ENCODE peak calls at places on chromosome 16, in four cellular contexts. One of them, this sample, is unnamed. For H3K4me1, the result is how much of the 10 kb centered on the place peaks cover.

GRCh38 chr16:84159800-84160199 is 14.7 kb downstream of the DNAAF1 start:
- DNase-seq in left ventricle myocardium inferior: no peak
- DNase-seq in tibial artery: no peak
- DNase-seq in cardiac muscle cell: no peak
- DNase-seq in this sample: no peak

GRCh38 chr16:10575506-10576130 is 4.8 kb downstream of the EMP2 start:
- DNase-seq in tibial artery: no peak
- DNase-seq in left ventricle myocardium inferior: no peak
- DNase-seq in cardiac muscle cell: peak
- DNase-seq in this sample: no peak

GRCh38 chr16:57609541-57610401 is 18.7 kb upstream of the ADGRG1 start:
- DNase-seq in tibial artery: no peak
- DNase-seq in left ventricle myocardium inferior: no peak
- DNase-seq in cardiac muscle cell: peak
- DNase-seq in this sample: no peak

GRCh38 chr16:31099860-31100638 is 5.5 kb upstream of the VKORC1 start:
- DNase-seq in cardiac muscle cell: peak
- DNase-seq in tibial artery: no peak
- DNase-seq in left ventricle myocardium inferior: no peak
- DNase-seq in this sample: no peak

GRCh38 chr16:363110-364090 is 6.9 kb downstream of the MRPL28 start:
- DNase-seq in left ventricle myocardium inferior: no peak
- DNase-seq in tibial artery: no peak
- DNase-seq in cardiac muscle cell: no peak
- DNase-seq in this sample: no peak

GRCh38 chr16:10895053-10895946 is 18.3 kb downstream of the CIITA start:
- DNase-seq in tibial artery: no peak
- DNase-seq in cardiac muscle cell: peak
- DNase-seq in left ventricle myocardium inferior: peak
- DNase-seq in this sample: peak

GRCh38 chr16:11407047-11407982 is 62.1 kb downstream of the RMI2 start:
- DNase-seq in left ventricle myocardium inferior: no peak
- DNase-seq in cardiac muscle cell: peak
- DNase-seq in tibial artery: peak
- DNase-seq in this sample: no peak

GRCh38 chr16:85724126-85724879 is 26.6 kb downstream of the C16orf74 start:
- DNase-seq in left ventricle myocardium inferior: no peak
- DNase-seq in cardiac muscle cell: no peak
- DNase-seq in tibial artery: no peak
- DNase-seq in this sample: no peak

GRCh38 chr16:15435216-15435864 is 952 bp downstream of the BMERB1 start:
- DNase-seq in cardiac muscle cell: no peak
- DNase-seq in left ventricle myocardium inferior: no peak
- DNase-seq in tibial artery: no peak
- DNase-seq in this sample: no peak

GRCh38 chr16:78444-79145 is 570 bp downstream of the MPG start:
- DNase-seq in left ventricle myocardium inferior: peak
- DNase-seq in cardiac muscle cell: peak
- DNase-seq in tibial artery: no peak
- DNase-seq in this sample: no peak

GRCh38 chr16:72311426-72311825 is 139.5 kb upstream of the PMFBP1 start:
- DNase-seq in tibial artery: no peak
- DNase-seq in left ventricle myocardium inferior: no peak
- DNase-seq in cardiac muscle cell: peak
- DNase-seq in this sample: no peak

GRCh38 chr16:57352636-57353047 is 5.9 kb upstream of the CCL22 start:
- DNase-seq in left ventricle myocardium inferior: no peak
- DNase-seq in tibial artery: no peak
- DNase-seq in cardiac muscle cell: no peak
- DNase-seq in this sample: no peak

GRCh38 chr16:23857256-23857891 is 21.6 kb downstream of the PRKCB start:
- DNase-seq in tibial artery: no peak
- DNase-seq in cardiac muscle cell: no peak
- DNase-seq in left ventricle myocardium inferior: no peak
- DNase-seq in this sample: no peak

GRCh38 chr16:85926370-85926769 is 27.4 kb downstream of the IRF8 start:
- DNase-seq in cardiac muscle cell: no peak
- DNase-seq in tibial artery: no peak
- DNase-seq in left ventricle myocardium inferior: no peak
- DNase-seq in this sample: no peak

GRCh38 chr16:85593503-85594195 is 19.5 kb upstream of the GSE1 start:
- DNase-seq in cardiac muscle cell: no peak
- DNase-seq in tibial artery: no peak
- DNase-seq in left ventricle myocardium inferior: no peak
- DNase-seq in this sample: no peak

GRCh38 chr16:67446968-67447507 is 16.1 kb downstream of the HSD11B2 start:
- DNase-seq in left ventricle myocardium inferior: no peak
- DNase-seq in cardiac muscle cell: no peak
- DNase-seq in tibial artery: no peak
- DNase-seq in this sample: no peak

GRCh38 chr16:4059969-4060368 is 56.3 kb downstream of the ADCY9 start:
- DNase-seq in cardiac muscle cell: peak
- DNase-seq in tibial artery: no peak
- DNase-seq in left ventricle myocardium inferior: no peak
- DNase-seq in this sample: no peak

GRCh38 chr16:76193851-76194620 is 83.2 kb upstream of the CNTNAP4 start:
- DNase-seq in cardiac muscle cell: peak
- DNase-seq in tibial artery: no peak
- DNase-seq in left ventricle myocardium inferior: no peak
- DNase-seq in this sample: no peak

GRCh38 chr16:77825196-77825595 is 36.8 kb downstream of the VAT1L start:
- DNase-seq in tibial artery: no peak
- DNase-seq in cardiac muscle cell: no peak
- DNase-seq in left ventricle myocardium inferior: no peak
- DNase-seq in this sample: no peak

GRCh38 chr16:57277586-57277985 is 6.9 kb downstream of the PLLP start:
- DNase-seq in tibial artery: no peak
- DNase-seq in cardiac muscle cell: peak
- DNase-seq in left ventricle myocardium inferior: no peak
- DNase-seq in this sample: peak

GRCh38 chr16:67966549-67967182 is 1.8 kb downstream of the SLC12A4 start:
- DNase-seq in cardiac muscle cell: peak
- DNase-seq in tibial artery: no peak
- DNase-seq in left ventricle myocardium inferior: no peak
- DNase-seq in this sample: peak

GRCh38 chr16:15451098-15451731 is 16.8 kb downstream of the BMERB1 start:
- DNase-seq in tibial artery: no peak
- DNase-seq in cardiac muscle cell: no peak
- DNase-seq in left ventricle myocardium inferior: no peak
- DNase-seq in this sample: no peak

GRCh38 chr16:66604376-66605176 is at the start of gene CMTM3:
- DNase-seq in tibial artery: peak
- DNase-seq in left ventricle myocardium inferior: peak
- DNase-seq in cardiac muscle cell: peak
- DNase-seq in this sample: peak

GRCh38 chr16:66359012-66359411 is 7.5 kb upstream of the CDH5 start:
- DNase-seq in left ventricle myocardium inferior: no peak
- DNase-seq in tibial artery: no peak
- DNase-seq in cardiac muscle cell: peak
- DNase-seq in this sample: no peak

GRCh38 chr16:30951785-30952184 is 2.9 kb downstream of the ORAI3 start:
- DNase-seq in tibial artery: peak
- DNase-seq in cardiac muscle cell: peak
- DNase-seq in left ventricle myocardium inferior: peak
- DNase-seq in this sample: peak

GRCh38 chr16:77090062-77090461 is 100.9 kb upstream of the MON1B start:
- DNase-seq in cardiac muscle cell: peak
- DNase-seq in tibial artery: no peak
- DNase-seq in left ventricle myocardium inferior: no peak
- DNase-seq in this sample: no peak

GRCh38 chr16:57504491-57504890 is 18.2 kb upstream of the DOK4 start:
- DNase-seq in cardiac muscle cell: no peak
- DNase-seq in tibial artery: no peak
- DNase-seq in left ventricle myocardium inferior: no peak
- DNase-seq in this sample: no peak

GRCh38 chr16:15509593-15510520 is 75.5 kb downstream of the BMERB1 start:
- DNase-seq in cardiac muscle cell: peak
- DNase-seq in tibial artery: no peak
- DNase-seq in left ventricle myocardium inferior: no peak
- DNase-seq in this sample: no peak

GRCh38 chr16:20064931-20065330 is 8.8 kb downstream of the GPR139 start:
- DNase-seq in left ventricle myocardium inferior: no peak
- DNase-seq in tibial artery: no peak
- DNase-seq in cardiac muscle cell: peak
- DNase-seq in this sample: no peak

GRCh38 chr16:66294507-66294906 is 72.0 kb upstream of the CDH5 start:
- DNase-seq in left ventricle myocardium inferior: no peak
- DNase-seq in cardiac muscle cell: no peak
- DNase-seq in tibial artery: no peak
- DNase-seq in this sample: no peak

GRCh38 chr16:66359811-66360608 is 6.5 kb upstream of the CDH5 start:
- DNase-seq in cardiac muscle cell: peak
- DNase-seq in tibial artery: no peak
- DNase-seq in left ventricle myocardium inferior: peak
- DNase-seq in this sample: no peak

GRCh38 chr16:87725596-87726235 is 40.1 kb downstream of the KLHDC4 start:
- DNase-seq in cardiac muscle cell: peak
- DNase-seq in left ventricle myocardium inferior: no peak
- DNase-seq in tibial artery: no peak
- DNase-seq in this sample: no peak

GRCh38 chr16:27408602-27409031 is 6.6 kb downstream of the IL21R start:
- DNase-seq in left ventricle myocardium inferior: no peak
- DNase-seq in cardiac muscle cell: no peak
- DNase-seq in tibial artery: no peak
- DNase-seq in this sample: no peak

GRCh38 chr16:1740234-1740633 is 31.1 kb downstream of the NME3 start:
- DNase-seq in tibial artery: no peak
- DNase-seq in cardiac muscle cell: no peak
- DNase-seq in left ventricle myocardium inferior: no peak
- DNase-seq in this sample: no peak

GRCh38 chr16:6027733-6028132 is 930.1 kb upstream of the EEF2KMT start:
- DNase-seq in left ventricle myocardium inferior: no peak
- DNase-seq in tibial artery: no peak
- DNase-seq in cardiac muscle cell: no peak
- DNase-seq in this sample: no peak

GRCh38 chr16:2835638-2836493 is 5.8 kb downstream of the ZG16B start:
- DNase-seq in left ventricle myocardium inferior: no peak
- DNase-seq in cardiac muscle cell: peak
- DNase-seq in tibial artery: no peak
- DNase-seq in this sample: peak

GRCh38 chr16:23570992-23571632 is 13.6 kb downstream of the UBFD1 start:
- DNase-seq in left ventricle myocardium inferior: no peak
- DNase-seq in tibial artery: peak
- DNase-seq in cardiac muscle cell: no peak
- DNase-seq in this sample: no peak

GRCh38 chr16:21646721-21647561 is 5.5 kb downstream of the IGSF6 start:
- DNase-seq in left ventricle myocardium inferior: no peak
- DNase-seq in cardiac muscle cell: no peak
- DNase-seq in tibial artery: no peak
- DNase-seq in this sample: no peak

GRCh38 chr16:88759976-88760350 is 25.1 kb downstream of the PIEZO1 start:
- DNase-seq in left ventricle myocardium inferior: no peak
- DNase-seq in tibial artery: no peak
- DNase-seq in cardiac muscle cell: no peak
- DNase-seq in this sample: no peak
- H3K27ac ChIP-seq in left ventricle myocardium inferior: no peak
- H3K27ac ChIP-seq in tibial artery: no peak
- H3K27ac ChIP-seq in cardiac muscle cell: peak
- H3K27ac ChIP-seq in this sample: no peak

GRCh38 chr16:88813396-88814143 is 1.8 kb upstream of the APRT start:
- DNase-seq in tibial artery: no peak
- DNase-seq in cardiac muscle cell: no peak
- DNase-seq in left ventricle myocardium inferior: no peak
- DNase-seq in this sample: no peak
- H3K4me1 ChIP-seq in tibial artery: under half
- H3K4me1 ChIP-seq in cardiac muscle cell: under half
- H3K4me1 ChIP-seq in left ventricle myocardium inferior: under half
- H3K4me1 ChIP-seq in this sample: under half

DNA sequence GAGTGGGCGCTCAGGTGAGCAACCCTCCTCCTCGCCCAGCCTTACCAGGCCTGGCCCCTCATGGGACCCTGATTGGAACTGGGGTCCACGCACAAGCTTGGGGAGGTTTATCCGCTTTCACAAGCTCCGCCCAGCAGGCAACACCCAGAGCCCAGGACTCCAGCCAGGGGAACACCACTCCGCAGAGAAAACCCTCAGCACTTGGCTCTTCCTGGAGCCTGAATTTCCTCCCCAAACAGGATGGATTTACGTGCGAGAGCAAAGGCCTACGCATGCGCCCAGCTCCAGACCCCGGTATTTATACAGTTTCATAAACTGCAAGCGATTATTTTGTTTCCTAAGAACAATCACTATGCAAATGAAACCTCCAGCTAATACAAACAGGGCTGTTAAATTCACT is 22.9 kb downstream of the ZNF423 start:
- DNase-seq in left ventricle myocardium inferior: peak
- DNase-seq in tibial artery: peak
- DNase-seq in cardiac muscle cell: peak
- DNase-seq in this sample: peak
- H3K27ac ChIP-seq in left ventricle myocardium inferior: peak
- H3K27ac ChIP-seq in tibial artery: peak
- H3K27ac ChIP-seq in cardiac muscle cell: no peak
- H3K27ac ChIP-seq in this sample: no peak

GRCh38 chr16:55433030-55433429 is 46.0 kb upstream of the MMP2 start:
- DNase-seq in tibial artery: no peak
- DNase-seq in left ventricle myocardium inferior: no peak
- DNase-seq in cardiac muscle cell: no peak
- DNase-seq in this sample: no peak

GRCh38 chr16:55436587-55436986 is 42.4 kb upstream of the MMP2 start:
- DNase-seq in tibial artery: no peak
- DNase-seq in cardiac muscle cell: no peak
- DNase-seq in left ventricle myocardium inferior: no peak
- DNase-seq in this sample: no peak

GRCh38 chr16:55435387-55435786 is 43.6 kb upstream of the MMP2 start:
- DNase-seq in left ventricle myocardium inferior: no peak
- DNase-seq in cardiac muscle cell: no peak
- DNase-seq in tibial artery: no peak
- DNase-seq in this sample: no peak

GRCh38 chr16:55434000-55434399 is 45.0 kb upstream of the MMP2 start:
- DNase-seq in left ventricle myocardium inferior: no peak
- DNase-seq in tibial artery: no peak
- DNase-seq in cardiac muscle cell: no peak
- DNase-seq in this sample: no peak

DNA sequence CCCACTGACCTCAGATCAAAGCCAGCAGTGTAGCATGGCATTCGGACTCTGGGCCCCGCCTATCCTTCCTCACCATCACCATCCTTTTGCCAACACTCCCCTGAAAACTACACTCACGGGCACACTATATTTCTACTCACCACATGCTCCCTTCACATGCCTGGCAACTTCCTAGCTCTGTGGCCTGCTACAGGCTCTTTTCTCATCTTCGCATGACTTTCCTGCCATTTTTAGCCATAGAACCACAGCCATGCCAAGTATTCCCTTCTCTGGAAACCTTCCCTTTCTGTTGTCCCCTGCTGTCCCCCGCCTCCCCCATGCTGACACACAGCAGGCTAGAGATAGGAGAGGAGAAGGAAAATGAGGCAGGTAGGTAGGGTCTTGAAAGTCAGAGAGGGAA is 45.5 kb upstream of the MMP2 start:
- DNase-seq in tibial artery: no peak
- DNase-seq in cardiac muscle cell: no peak
- DNase-seq in left ventricle myocardium inferior: no peak
- DNase-seq in this sample: no peak
- H3K4me1 ChIP-seq in tibial artery: under half
- H3K4me1 ChIP-seq in cardiac muscle cell: under half
- H3K4me1 ChIP-seq in left ventricle myocardium inferior: under half
- H3K4me1 ChIP-seq in this sample: under half